ENCODE peak calls at places on chromosomes 4 and X, in eight cellular contexts. K, N, M, L, V, P, J and C are unnamed samples.

GRCh38 chrX:101550825-101551767 is 749 bp downstream of the ARMCX1 start:
- DNase-seq in V (peak), N (peak), J (peak), L (peak), P (peak), M (no peak), K (no peak), C (no peak)

GRCh38 chrX:140123446-140123845 is 158.1 kb upstream of the CXorf66 start:
- DNase-seq in V (peak), P (peak), L (no peak), M (no peak), N (peak), K (no peak), J (no peak), C (no peak)

GRCh38 chrX:56995271-56995994 is at the start of gene SPIN3:
- DNase-seq in P (peak), L (peak), K (peak), J (peak), V (peak), N (peak), M (peak), C (peak)

GRCh38 chrX:14676431-14676830 is 147.1 kb downstream of the GLRA2 start:
- DNase-seq in M (no peak), V (peak), L (no peak), J (no peak), N (no peak), P (no peak), K (no peak), C (no peak)

GRCh38 chrX:100376581-100376980 is 33.5 kb downstream of the PCDH19 start:
- DNase-seq in N (peak), V (peak), L (no peak), P (no peak), K (no peak), J (no peak), M (no peak), C (no peak)

GRCh38 chr4:67700119-67700873 is 659 bp downstream of the UBA6 start:
- DNase-seq in M (no peak), L (no peak), K (no peak), V (peak), J (no peak), P (no peak), N (peak), C (no peak)

GRCh38 chr4:147312376-147313046 is 168.4 kb upstream of the EDNRA start:
- DNase-seq in K (no peak), M (no peak), N (peak), V (peak), L (no peak), P (no peak), J (no peak), C (no peak)

GRCh38 chr4:128775916-128776315 is 33.6 kb upstream of the JADE1 start:
- DNase-seq in M (no peak), K (no peak), J (no peak), L (no peak), V (no peak), N (no peak), P (peak), C (no peak)

GRCh38 chr4:1544861-1545275 is 138.6 kb upstream of the NKX1-1 start:
- DNase-seq in L (no peak), M (peak), J (no peak), V (no peak), P (no peak), N (no peak), K (no peak), C (no peak)

GRCh38 chr4:13541720-13542576 is 2.4 kb downstream of the NKX3-2 start:
- DNase-seq in K (no peak), J (no peak), V (peak), N (no peak), M (peak), L (no peak), P (peak), C (peak)

DNA sequence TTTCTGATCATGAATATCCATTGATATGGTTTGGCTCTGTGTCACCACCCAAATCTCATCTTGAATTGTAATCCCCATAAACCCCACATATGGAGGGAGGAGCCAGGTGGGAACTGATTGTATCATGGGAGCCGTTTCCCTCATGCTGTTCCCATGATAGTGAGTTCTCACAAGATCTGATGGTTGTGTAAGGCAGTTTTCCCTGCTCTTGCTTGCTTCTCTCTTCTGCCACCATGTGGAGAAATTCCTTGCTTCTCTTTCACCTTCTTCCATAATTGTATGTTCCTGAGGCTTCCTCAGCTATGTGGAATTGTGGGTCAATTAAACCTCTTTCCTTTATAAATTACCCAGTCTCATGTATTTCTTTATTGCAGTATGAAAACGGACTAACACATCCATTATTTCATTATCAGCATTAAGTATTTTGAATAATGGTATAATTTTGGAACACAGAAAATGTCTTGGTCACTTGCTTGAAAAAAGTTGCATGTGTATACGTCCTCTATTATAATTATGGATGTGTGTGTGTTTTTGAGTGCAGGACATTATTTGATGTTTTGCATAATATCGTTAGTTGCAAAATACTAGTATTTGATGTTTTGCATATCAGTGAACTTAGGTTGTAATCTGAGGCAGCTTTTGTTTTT is 334.6 kb downstream of the PCDH10 start:
- DNase-seq in M (no peak), P (peak), N (peak), V (peak), J (no peak), K (peak), L (no peak), C (peak)
- TF ChIP-seq CTCF in M (no peak), P (peak), N (peak), V (peak), J (no peak), K (peak), L (peak), C (peak)

GRCh38 chrX:47078129-47079043 is at the start of gene RGN:
- DNase-seq in K (no peak), P (peak), L (no peak), M (no peak), N (no peak), J (peak), V (no peak), C (no peak)
- H3K4me3 ChIP-seq in K (no peak), P (no peak), L (peak), M (peak), N (peak), J (peak), V (peak), C (no peak)

DNA sequence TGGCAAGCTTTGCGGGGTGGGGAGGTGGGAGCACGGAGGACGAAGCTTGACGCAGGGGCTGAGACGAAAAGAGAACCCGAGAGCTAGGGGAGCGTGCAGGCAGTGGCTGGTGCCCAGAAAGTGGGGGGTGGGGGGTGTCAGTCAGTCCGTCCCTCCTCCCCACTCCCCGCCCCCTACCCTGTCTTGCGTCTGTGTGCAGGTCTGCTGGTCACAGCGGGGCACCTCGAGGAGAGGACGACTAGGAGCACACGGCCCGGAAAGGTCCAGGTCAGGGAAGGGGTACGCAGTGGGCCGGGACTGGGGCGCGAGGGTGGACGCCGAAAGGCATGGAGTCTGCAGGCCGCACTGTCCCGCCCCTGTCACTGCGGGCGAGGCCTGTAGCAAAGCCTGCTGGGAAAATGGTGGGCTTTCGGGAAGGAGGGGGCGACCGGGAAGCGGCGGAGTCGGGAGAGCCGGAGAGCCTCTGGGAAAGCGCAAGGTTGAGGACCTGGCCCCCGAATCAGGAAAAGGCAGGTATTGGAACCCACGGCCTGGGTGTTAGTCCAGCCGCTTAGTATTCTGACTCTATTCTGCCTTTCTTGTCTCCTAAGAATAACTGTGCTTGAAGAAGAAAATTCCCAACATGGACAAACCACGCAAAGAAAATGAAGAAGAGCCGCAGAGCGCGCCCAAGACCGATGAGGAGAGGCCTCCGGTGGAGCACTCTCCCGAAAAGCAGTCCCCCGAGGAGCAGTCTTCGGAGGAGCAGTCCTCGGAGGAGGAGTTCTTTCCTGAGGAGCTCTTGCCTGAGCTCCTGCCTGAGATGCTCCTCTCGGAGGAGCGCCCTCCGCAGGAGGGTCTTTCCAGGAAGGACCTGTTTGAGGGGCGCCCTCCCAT is 758 bp downstream of the TCEAL1 start:
- DNase-seq in J (peak), P (peak), L (peak), K (no peak), M (peak), N (peak), V (peak), C (peak)
- TF ChIP-seq CTCF in J (no peak), P (peak), L (peak), K (no peak), M (peak), N (peak), V (peak), C (peak)

GRCh38 chrX:21837056-21837455 is 2.4 kb upstream of the MBTPS2 start:
- DNase-seq in V (no peak), P (no peak), N (peak), K (no peak), M (no peak), J (no peak), L (no peak), C (no peak)

DNA sequence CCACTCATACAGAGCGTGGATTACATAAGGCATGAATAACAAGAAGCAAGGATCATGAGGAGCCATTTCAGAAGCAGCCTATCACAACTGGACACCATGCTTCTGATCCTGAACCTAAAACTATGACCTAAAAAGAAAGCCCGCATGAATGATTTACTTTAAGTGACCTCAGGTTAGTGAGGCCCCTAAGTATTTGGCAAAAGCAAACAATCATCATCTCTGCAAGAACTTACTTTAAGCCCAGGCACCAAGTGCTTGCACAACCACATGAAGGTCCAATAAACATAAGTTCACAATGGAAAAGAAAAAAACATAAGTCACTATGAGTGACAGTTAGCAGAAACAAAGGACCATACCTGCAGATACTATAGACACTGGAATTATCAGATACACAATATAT is 7.9 kb upstream of the MBTPS2 start:
- DNase-seq in P (no peak), J (no peak), N (peak), K (no peak), M (no peak), V (no peak), L (no peak), C (no peak)
- H3K4me3 ChIP-seq in P (no peak), J (no peak), N (no peak), K (no peak), M (no peak), V (no peak), L (no peak), C (no peak)

GRCh38 chr4:114384629-114385028 is 214.0 kb upstream of the UGT8 start:
- DNase-seq in L (no peak), M (no peak), P (no peak), N (peak), K (peak), J (no peak), V (peak), C (no peak)
- TF ChIP-seq CTCF in L (no peak), M (peak), P (peak), N (peak), K (peak), J (no peak), V (peak), C (peak)

GRCh38 chrX:17719651-17720050 is 17.6 kb upstream of the SCML1 start:
- DNase-seq in L (no peak), J (no peak), V (no peak), K (no peak), N (no peak), M (no peak), P (no peak), C (no peak)
- H3K4me3 ChIP-seq in L (no peak), J (no peak), V (no peak), K (no peak), N (no peak), M (no peak), P (no peak), C (no peak)

GRCh38 chrX:36859231-36859630 is 148.9 kb upstream of the FAM47C start:
- DNase-seq in M (no peak), V (no peak), J (no peak), P (no peak), L (no peak), K (no peak), N (no peak), C (no peak)

GRCh38 chrX:36856849-36857248 is 151.3 kb upstream of the FAM47C start:
- DNase-seq in N (peak), J (no peak), L (no peak), V (peak), P (no peak), M (no peak), K (no peak), C (no peak)
- TF ChIP-seq CTCF in N (peak), J (no peak), L (no peak), V (no peak), P (peak), M (no peak), K (no peak), C (no peak)

GRCh38 chr4:7857238-7857701 is 82.4 kb downstream of the AFAP1 start:
- DNase-seq in J (no peak), N (peak), V (peak), M (no peak), L (no peak), K (no peak), P (no peak), C (no peak)
- H3K4me3 ChIP-seq in J (no peak), N (no peak), V (no peak), M (no peak), L (no peak), K (no peak), P (no peak), C (no peak)